ENCODE peak calls at places on chromosomes 4 and X, in five cellular contexts. M is endothelial cell, D is germinal center, Y is RWPE1, V is naive B cell. U is an unnamed sample.

GRCh38 chrX:131068945-131069719 is 11.0 kb downstream of the ARHGAP36 start:
- DNase-seq in M (peak; percentile 75), D (peak; percentile 14), Y (no peak), V (no peak), U (no peak)

GRCh38 chr4:82484987-82485783 is 54.8 kb downstream of the ENOPH1 start:
- DNase-seq in M (no peak), D (no peak), Y (no peak), V (no peak), U (no peak)

GRCh38 chrX:386768-387575 is at the start of gene PPP2R3B:
- DNase-seq in M (peak; percentile 97), D (peak; percentile 100), Y (peak; percentile 99), V (peak; percentile 98), U (peak; percentile 100)

GRCh38 chr4:168528131-168528949 is 31.5 kb downstream of the PALLD start:
- DNase-seq in M (no peak), D (no peak), Y (peak; percentile 15), V (no peak), U (no peak)

GRCh38 chrX:101958139-101958538 is 26.3 kb upstream of the ZMAT1 start:
- DNase-seq in M (no peak), D (no peak), Y (no peak), V (no peak), U (no peak)

GRCh38 chr4:47451657-47452056 is 11.8 kb downstream of the COMMD8 start:
- DNase-seq in M (no peak), D (no peak), Y (no peak), V (no peak), U (no peak)

GRCh38 chrX:10177620-10178019 is 20.8 kb downstream of the CLCN4 start:
- DNase-seq in M (no peak), D (no peak), Y (no peak), V (no peak), U (no peak)

GRCh38 chr4:77734928-77735327 is 84.2 kb downstream of the CNOT6L start:
- DNase-seq in M (no peak), D (peak; percentile 15), Y (peak; percentile 55), V (peak; percentile 22), U (no peak)

GRCh38 chrX:1601768-1602085 is 10.3 kb downstream of the AKAP17A start:
- DNase-seq in M (no peak), D (no peak), Y (no peak), V (no peak), U (no peak)

GRCh38 chr4:1623821-1624518 is 60.1 kb downstream of the FAM53A start:
- DNase-seq in M (no peak), D (no peak), Y (no peak), V (no peak), U (no peak)

GRCh38 chr4:152352645-152353116 is 183.2 kb downstream of the FBXW7 start:
- DNase-seq in M (peak; percentile 30), D (peak; percentile 1), Y (peak; percentile 71), V (peak; percentile 30), U (peak; percentile 78)

GRCh38 chr4:42750091-42750490 is 93.2 kb upstream of the ATP8A1 start:
- DNase-seq in M (peak; percentile 15), D (peak; percentile 4), Y (no peak), V (peak; percentile 38), U (no peak)

GRCh38 chr4:108360857-108361820 is 192.4 kb upstream of the LEF1 start:
- DNase-seq in M (peak; percentile 11), D (no peak), Y (peak; percentile 4), V (no peak), U (no peak)

GRCh38 chr4:54127660-54128059 is 27.7 kb downstream of the GSX2 start:
- DNase-seq in M (no peak), D (no peak), Y (no peak), V (no peak), U (no peak)

GRCh38 chr4:184384810-184385557 is 89.4 kb downstream of the IRF2 start:
- DNase-seq in M (no peak), D (no peak), Y (no peak), V (no peak), U (no peak)

GRCh38 chr4:66404149-66404548 is 733.9 kb upstream of the EPHA5 start:
- DNase-seq in M (no peak), D (no peak), Y (no peak), V (no peak), U (no peak)

GRCh38 chrX:2710041-2710471 is 19.0 kb downstream of the CD99 start:
- DNase-seq in M (no peak), D (no peak), Y (peak; percentile 60), V (no peak), U (peak; percentile 82)

GRCh38 chr4:174648859-174649258 is 126.6 kb upstream of the HPGD start:
- DNase-seq in M (no peak), D (no peak), Y (no peak), V (no peak), U (no peak)

GRCh38 chrX:57227691-57228090 is 58.8 kb upstream of the FAAH2 start:
- DNase-seq in M (no peak), D (no peak), Y (no peak), V (no peak), U (no peak)

GRCh38 chr4:1288786-1289185 is 905 bp upstream of the MAEA start:
- DNase-seq in M (no peak), D (no peak), Y (no peak), V (no peak), U (no peak)

GRCh38 chr4:94534401-94535312 is 82.9 kb downstream of the PDLIM5 start:
- DNase-seq in M (no peak), D (no peak), Y (no peak), V (peak; percentile 9), U (no peak)

GRCh38 chr4:75679876-75680575 is 6.8 kb upstream of the G3BP2 start:
- DNase-seq in M (no peak), D (no peak), Y (no peak), V (no peak), U (no peak)

GRCh38 chr4:141158219-141158618 is 24.9 kb upstream of the RNF150 start:
- DNase-seq in M (no peak), D (no peak), Y (peak; percentile 52), V (no peak), U (no peak)

GRCh38 chrX:32483534-32484136 is 727.7 kb downstream of the DMD start:
- DNase-seq in M (no peak), D (no peak), Y (peak; percentile 0), V (no peak), U (no peak)

GRCh38 chr4:173333658-173334084 is 487 bp downstream of the HMGB2 start:
- DNase-seq in M (peak; percentile 46), D (peak; percentile 25), Y (peak; percentile 8), V (no peak), U (peak; percentile 87)

GRCh38 chr4:123580981-123581664 is 184.5 kb downstream of the SPRY1 start:
- DNase-seq in M (no peak), D (no peak), Y (no peak), V (no peak), U (no peak)

GRCh38 chr4:91758487-91758886 is 545.3 kb upstream of the GRID2 start:
- DNase-seq in M (no peak), D (no peak), Y (peak; percentile 6), V (no peak), U (no peak)

GRCh38 chr4:6277935-6278800 is 8.5 kb downstream of the WFS1 start:
- DNase-seq in M (no peak), D (no peak), Y (no peak), V (no peak), U (no peak)

GRCh38 chr4:153451931-153452660 is 14.1 kb upstream of the TMEM131L start:
- DNase-seq in M (no peak), D (no peak), Y (no peak), V (no peak), U (peak; percentile 82)

GRCh38 chr4:76783836-76784235 is 114.1 kb downstream of the SOWAHB start:
- DNase-seq in M (no peak), D (no peak), Y (no peak), V (no peak), U (no peak)

GRCh38 chr4:151092488-151092887 is 6.9 kb upstream of the RPS3A start:
- DNase-seq in M (no peak), D (no peak), Y (no peak), V (no peak), U (no peak)

GRCh38 chrX:8849462-8849861 is 48.3 kb upstream of the FAM9A start:
- DNase-seq in M (no peak), D (no peak), Y (no peak), V (no peak), U (no peak)

GRCh38 chrX:154478728-154479622 is at the start of gene LAGE3:
- DNase-seq in M (peak; percentile 94), D (peak; percentile 88), Y (peak; percentile 86), V (peak; percentile 93), U (peak; percentile 98)

GRCh38 chr4:22969314-22969896 is 276.7 kb downstream of the GBA3 start:
- DNase-seq in M (no peak), D (no peak), Y (peak; percentile 38), V (no peak), U (no peak)

GRCh38 chr4:128782875-128783614 is 26.5 kb upstream of the JADE1 start:
- DNase-seq in M (no peak), D (no peak), Y (no peak), V (no peak), U (no peak)

GRCh38 chrX:14028473-14028872 is 1.2 kb downstream of the GEMIN8 start:
- DNase-seq in M (no peak), D (no peak), Y (no peak), V (no peak), U (no peak)

GRCh38 chrX:29518100-29518499 is 697.3 kb upstream of the MAGEB2 start:
- DNase-seq in M (no peak), D (no peak), Y (peak; percentile 9), V (no peak), U (no peak)

U was measured in posterior vena cava.